ENCODE peak calls at places on chromosome 20, in eight cellular contexts. One of them, this sample, is unnamed.

GRCh38 chr20:56788671-56789610 is 159.8 kb downstream of the TFAP2C start:
- DNase-seq in endodermal cell: no peak
- DNase-seq in SK-N-SH: no peak
- DNase-seq in lung: no peak
- DNase-seq in A673: no peak
- DNase-seq in aorta: no peak
- DNase-seq in spleen: no peak
- DNase-seq in lower lobe of right lung: no peak
- DNase-seq in this sample: no peak

GRCh38 chr20:528923-529594 is 14.5 kb downstream of the CSNK2A1 start:
- DNase-seq in endodermal cell: no peak
- DNase-seq in SK-N-SH: no peak
- DNase-seq in lung: no peak
- DNase-seq in A673: no peak
- DNase-seq in aorta: no peak
- DNase-seq in spleen: no peak
- DNase-seq in lower lobe of right lung: no peak
- DNase-seq in this sample: no peak

GRCh38 chr20:2118783-2119182 is 17.2 kb downstream of the STK35 start:
- DNase-seq in endodermal cell: no peak
- DNase-seq in SK-N-SH: no peak
- DNase-seq in lung: no peak
- DNase-seq in A673: no peak
- DNase-seq in aorta: no peak
- DNase-seq in spleen: no peak
- DNase-seq in lower lobe of right lung: no peak
- DNase-seq in this sample: no peak

GRCh38 chr20:48706710-48707339 is 121.0 kb downstream of the PREX1 start:
- DNase-seq in endodermal cell: no peak
- DNase-seq in SK-N-SH: no peak
- DNase-seq in lung: no peak
- DNase-seq in A673: no peak
- DNase-seq in aorta: peak; percentile 87
- DNase-seq in spleen: peak; percentile 48
- DNase-seq in lower lobe of right lung: no peak
- DNase-seq in this sample: no peak

GRCh38 chr20:47559141-47559540 is 57.5 kb downstream of the NCOA3 start:
- DNase-seq in endodermal cell: no peak
- DNase-seq in SK-N-SH: no peak
- DNase-seq in lung: no peak
- DNase-seq in A673: no peak
- DNase-seq in aorta: no peak
- DNase-seq in spleen: no peak
- DNase-seq in lower lobe of right lung: no peak
- DNase-seq in this sample: no peak

GRCh38 chr20:8244637-8245036 is 112.6 kb downstream of the PLCB1 start:
- DNase-seq in endodermal cell: no peak
- DNase-seq in SK-N-SH: no peak
- DNase-seq in lung: no peak
- DNase-seq in A673: peak; percentile 10
- DNase-seq in aorta: no peak
- DNase-seq in spleen: no peak
- DNase-seq in lower lobe of right lung: no peak
- DNase-seq in this sample: no peak

GRCh38 chr20:53023717-53024116 is 51.6 kb downstream of the TSHZ2 start:
- DNase-seq in endodermal cell: no peak
- DNase-seq in SK-N-SH: no peak
- DNase-seq in lung: no peak
- DNase-seq in A673: no peak
- DNase-seq in aorta: no peak
- DNase-seq in spleen: no peak
- DNase-seq in lower lobe of right lung: no peak
- DNase-seq in this sample: no peak

GRCh38 chr20:24662756-24663399 is 193.4 kb downstream of the SYNDIG1 start:
- DNase-seq in endodermal cell: no peak
- DNase-seq in SK-N-SH: peak; percentile 71
- DNase-seq in lung: no peak
- DNase-seq in A673: no peak
- DNase-seq in aorta: no peak
- DNase-seq in spleen: peak; percentile 10
- DNase-seq in lower lobe of right lung: no peak
- DNase-seq in this sample: no peak

GRCh38 chr20:967796-968742 is 34.0 kb downstream of the RSPO4 start:
- DNase-seq in endodermal cell: peak; percentile 62
- DNase-seq in SK-N-SH: peak; percentile 62
- DNase-seq in lung: no peak
- DNase-seq in A673: peak; percentile 57
- DNase-seq in aorta: no peak
- DNase-seq in spleen: no peak
- DNase-seq in lower lobe of right lung: no peak
- DNase-seq in this sample: no peak

GRCh38 chr20:12040261-12040660 is 122.6 kb downstream of the BTBD3 start:
- DNase-seq in endodermal cell: no peak
- DNase-seq in SK-N-SH: no peak
- DNase-seq in lung: no peak
- DNase-seq in A673: no peak
- DNase-seq in aorta: no peak
- DNase-seq in spleen: no peak
- DNase-seq in lower lobe of right lung: no peak
- DNase-seq in this sample: no peak

GRCh38 chr20:18428490-18429173 is 38.2 kb downstream of the DZANK1 start:
- DNase-seq in endodermal cell: no peak
- DNase-seq in SK-N-SH: no peak
- DNase-seq in lung: peak; percentile 55
- DNase-seq in A673: peak; percentile 16
- DNase-seq in aorta: no peak
- DNase-seq in spleen: no peak
- DNase-seq in lower lobe of right lung: no peak
- DNase-seq in this sample: peak; percentile 17

GRCh38 chr20:1494436-1494835 is 3.2 kb upstream of the SIRPB2 start:
- DNase-seq in endodermal cell: no peak
- DNase-seq in SK-N-SH: no peak
- DNase-seq in lung: no peak
- DNase-seq in A673: peak; percentile 62
- DNase-seq in aorta: no peak
- DNase-seq in spleen: no peak
- DNase-seq in lower lobe of right lung: no peak
- DNase-seq in this sample: no peak

GRCh38 chr20:57249073-57249472 is 17.4 kb downstream of the BMP7 start:
- DNase-seq in endodermal cell: no peak
- DNase-seq in SK-N-SH: no peak
- DNase-seq in lung: no peak
- DNase-seq in A673: no peak
- DNase-seq in aorta: no peak
- DNase-seq in spleen: no peak
- DNase-seq in lower lobe of right lung: no peak
- DNase-seq in this sample: no peak

GRCh38 chr20:23155141-23155590 is 69.0 kb upstream of the CD93 start:
- DNase-seq in endodermal cell: peak; percentile 37
- DNase-seq in SK-N-SH: no peak
- DNase-seq in lung: no peak
- DNase-seq in A673: no peak
- DNase-seq in aorta: no peak
- DNase-seq in spleen: no peak
- DNase-seq in lower lobe of right lung: peak; percentile 43
- DNase-seq in this sample: no peak

DNA sequence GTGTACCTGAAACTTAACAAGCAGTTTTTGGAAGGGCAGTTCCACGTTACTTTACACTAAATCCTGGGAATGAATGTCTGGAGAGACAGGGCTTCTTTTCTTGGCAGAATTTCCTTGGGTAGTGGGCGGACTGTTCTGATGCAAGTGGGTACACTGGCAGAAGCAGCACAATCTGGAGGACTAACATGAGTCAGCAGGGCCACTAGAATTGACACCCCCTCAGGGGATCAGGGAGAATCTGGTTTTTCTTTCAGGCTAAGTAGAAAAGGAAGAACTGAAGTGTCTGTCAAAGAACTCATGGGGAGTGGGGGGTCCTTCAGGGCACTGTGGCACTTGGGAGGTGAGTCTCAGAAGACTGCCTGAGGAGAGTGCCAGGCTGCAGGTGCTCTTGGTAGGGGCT is 34.6 kb downstream of the PANK2 start:
- DNase-seq in endodermal cell: no peak
- DNase-seq in SK-N-SH: no peak
- DNase-seq in lung: no peak
- DNase-seq in A673: peak; percentile 58
- DNase-seq in aorta: peak; percentile 31
- DNase-seq in spleen: no peak
- DNase-seq in lower lobe of right lung: peak; percentile 18
- DNase-seq in this sample: no peak
- H3K4me1 ChIP-seq in endodermal cell: peaks cover 4% of the 10 kb centered on the region
- H3K4me1 ChIP-seq in SK-N-SH: peaks cover 16% of the 10 kb centered on the region
- H3K4me1 ChIP-seq in lung: peaks cover 4% of the 10 kb centered on the region
- H3K4me1 ChIP-seq in A673: peaks cover 15% of the 10 kb centered on the region
- H3K4me1 ChIP-seq in aorta: no peaks in the 10 kb centered on the region
- H3K4me1 ChIP-seq in spleen: peaks cover 26% of the 10 kb centered on the region
- H3K4me1 ChIP-seq in lower lobe of right lung: peaks cover 52% of the 10 kb centered on the region
- H3K4me1 ChIP-seq in this sample: peaks cover 62% of the 10 kb centered on the region

DNA sequence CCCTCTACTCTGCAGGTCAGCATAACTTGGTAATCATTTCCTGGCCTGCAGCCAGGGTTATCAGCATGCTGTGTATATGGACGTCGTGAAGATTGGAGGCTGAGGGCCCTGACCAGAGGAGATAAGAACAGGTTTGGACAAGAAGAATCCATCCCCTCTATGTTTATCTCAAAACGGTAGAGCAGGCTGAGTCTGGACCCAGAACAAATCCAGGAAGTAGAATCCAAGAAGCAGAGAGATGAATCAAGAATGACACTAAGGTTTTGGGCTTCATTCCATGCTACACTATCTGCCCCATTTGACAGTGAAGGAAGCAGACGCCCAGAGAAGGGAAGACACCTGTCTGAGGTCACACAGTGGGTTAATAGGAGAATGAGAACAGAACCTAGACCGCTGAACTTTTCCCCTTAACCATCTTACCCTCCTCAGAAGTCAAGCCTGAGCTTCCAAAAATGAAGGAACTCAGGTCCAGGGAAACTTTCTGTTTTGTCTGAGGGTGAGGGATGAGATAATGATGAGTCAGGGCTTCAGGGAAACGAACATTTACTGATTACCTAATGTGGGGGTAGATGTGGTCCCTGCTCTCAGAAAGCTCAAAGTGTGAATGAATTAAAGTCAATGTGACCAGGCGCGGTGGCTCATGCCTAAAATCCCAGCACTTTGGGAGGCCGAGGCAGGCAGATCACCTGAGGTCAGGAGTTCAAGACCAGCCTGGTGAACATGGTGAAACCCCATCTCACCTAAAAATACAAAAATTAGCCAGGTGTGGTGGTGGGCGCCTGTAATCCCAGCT is 9.4 kb upstream of the COMMD7 start:
- DNase-seq in endodermal cell: peak; percentile 59
- DNase-seq in SK-N-SH: no peak
- DNase-seq in lung: no peak
- DNase-seq in A673: no peak
- DNase-seq in aorta: no peak
- DNase-seq in spleen: no peak
- DNase-seq in lower lobe of right lung: no peak
- DNase-seq in this sample: no peak
- H3K27ac ChIP-seq in endodermal cell: no peak overlapping the region
- H3K27ac ChIP-seq in SK-N-SH: no peak overlapping the region
- H3K27ac ChIP-seq in lung: no peak overlapping the region
- H3K27ac ChIP-seq in A673: no peak overlapping the region
- H3K27ac ChIP-seq in aorta: no peak overlapping the region
- H3K27ac ChIP-seq in spleen: no peak overlapping the region
- H3K27ac ChIP-seq in lower lobe of right lung: no peak overlapping the region
- H3K27ac ChIP-seq in this sample: no peak overlapping the region

DNA sequence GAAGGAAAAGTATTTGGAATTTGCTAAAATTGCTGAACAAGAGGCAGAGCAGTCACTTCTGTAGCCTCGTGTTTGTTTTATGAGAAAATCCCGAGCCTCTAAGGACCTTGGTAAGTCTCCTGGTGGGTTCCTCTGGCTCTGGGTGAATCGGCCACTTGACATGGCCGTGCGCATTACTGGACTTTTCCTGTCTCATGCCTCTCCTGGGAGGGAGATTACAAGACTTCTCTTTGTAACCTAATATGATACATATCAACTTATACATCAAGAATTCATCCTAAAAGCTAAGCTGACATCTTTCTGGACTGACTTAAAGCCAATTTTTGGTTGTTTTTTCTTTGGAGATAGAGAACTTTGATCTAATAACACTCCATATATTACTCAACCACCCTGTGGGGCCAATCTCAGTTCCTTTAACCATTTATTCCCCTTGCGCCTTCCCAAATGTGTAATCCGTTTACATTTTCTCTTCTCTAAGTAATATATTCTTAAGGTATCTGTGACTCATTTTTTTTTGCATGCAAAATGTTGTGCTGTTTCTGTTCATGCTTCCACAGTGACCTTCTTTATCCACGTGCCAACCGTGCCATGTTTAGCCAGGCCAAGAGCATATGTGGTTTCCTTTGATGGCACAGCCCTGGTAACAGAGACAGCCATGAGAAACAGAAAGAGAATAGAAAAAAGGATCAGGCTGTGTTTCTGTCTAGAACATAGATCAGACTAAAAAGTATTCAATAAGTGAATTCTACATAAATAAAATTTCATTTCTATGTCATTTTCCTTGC is 47.5 kb upstream of the JAG1 start:
- DNase-seq in endodermal cell: no peak
- DNase-seq in SK-N-SH: no peak
- DNase-seq in lung: no peak
- DNase-seq in A673: no peak
- DNase-seq in aorta: no peak
- DNase-seq in spleen: no peak
- DNase-seq in lower lobe of right lung: no peak
- DNase-seq in this sample: no peak
- H3K4me1 ChIP-seq in endodermal cell: peaks cover 3% of the 10 kb centered on the region
- H3K4me1 ChIP-seq in SK-N-SH: no peaks in the 10 kb centered on the region
- H3K4me1 ChIP-seq in lung: no peaks in the 10 kb centered on the region
- H3K4me1 ChIP-seq in A673: peaks cover 54% of the 10 kb centered on the region
- H3K4me1 ChIP-seq in aorta: peaks cover 2% of the 10 kb centered on the region
- H3K4me1 ChIP-seq in spleen: no peaks in the 10 kb centered on the region
- H3K4me1 ChIP-seq in lower lobe of right lung: peaks cover under 1% of the 10 kb centered on the region
- H3K4me1 ChIP-seq in this sample: peaks cover 40% of the 10 kb centered on the region

GRCh38 chr20:20872420-20872819 is 160.0 kb upstream of the RALGAPA2 start:
- DNase-seq in endodermal cell: no peak
- DNase-seq in SK-N-SH: no peak
- DNase-seq in lung: no peak
- DNase-seq in A673: no peak
- DNase-seq in aorta: no peak
- DNase-seq in spleen: no peak
- DNase-seq in lower lobe of right lung: no peak
- DNase-seq in this sample: no peak

GRCh38 chr20:20864346-20865096 is 152.1 kb upstream of the RALGAPA2 start:
- DNase-seq in endodermal cell: no peak
- DNase-seq in SK-N-SH: no peak
- DNase-seq in lung: no peak
- DNase-seq in A673: peak; percentile 40
- DNase-seq in aorta: no peak
- DNase-seq in spleen: no peak
- DNase-seq in lower lobe of right lung: no peak
- DNase-seq in this sample: no peak

GRCh38 chr20:20869161-20869560 is 156.7 kb upstream of the RALGAPA2 start:
- DNase-seq in endodermal cell: no peak
- DNase-seq in SK-N-SH: no peak
- DNase-seq in lung: no peak
- DNase-seq in A673: no peak
- DNase-seq in aorta: no peak
- DNase-seq in spleen: no peak
- DNase-seq in lower lobe of right lung: no peak
- DNase-seq in this sample: no peak
- H3K27ac ChIP-seq in endodermal cell: no peak overlapping the region
- H3K27ac ChIP-seq in SK-N-SH: no peak overlapping the region
- H3K27ac ChIP-seq in lung: no peak overlapping the region
- H3K27ac ChIP-seq in A673: no peak overlapping the region
- H3K27ac ChIP-seq in aorta: no peak overlapping the region
- H3K27ac ChIP-seq in spleen: no peak overlapping the region
- H3K27ac ChIP-seq in lower lobe of right lung: no peak overlapping the region
- H3K27ac ChIP-seq in this sample: no peak overlapping the region

GRCh38 chr20:63551068-63551467 is 2.9 kb upstream of the FNDC11 start:
- DNase-seq in endodermal cell: no peak
- DNase-seq in SK-N-SH: no peak
- DNase-seq in lung: no peak
- DNase-seq in A673: no peak
- DNase-seq in aorta: no peak
- DNase-seq in spleen: no peak
- DNase-seq in lower lobe of right lung: no peak
- DNase-seq in this sample: no peak
- H3K4me1 ChIP-seq in endodermal cell: no peaks in the 10 kb centered on the region
- H3K4me1 ChIP-seq in SK-N-SH: peaks cover 14% of the 10 kb centered on the region
- H3K4me1 ChIP-seq in lung: no peaks in the 10 kb centered on the region
- H3K4me1 ChIP-seq in A673: peaks cover 14% of the 10 kb centered on the region
- H3K4me1 ChIP-seq in aorta: no peaks in the 10 kb centered on the region
- H3K4me1 ChIP-seq in spleen: peaks cover 51% of the 10 kb centered on the region
- H3K4me1 ChIP-seq in lower lobe of right lung: peaks cover 11% of the 10 kb centered on the region
- H3K4me1 ChIP-seq in this sample: peaks cover 14% of the 10 kb centered on the region

This sample was measured in left ventricle myocardium inferior.